ENCODE peak calls at places on chromosomes 5 and 9, in four cellular contexts. P, I, M and R are unnamed samples.

GRCh38 chr5:76831108-76831447 is 12.2 kb downstream of the F2RL1 start:
- DNase-seq in P (no peak), I (peak), M (no peak), R (no peak)

GRCh38 chr5:142697356-142697807 is 11.5 kb upstream of the FGF1 start:
- DNase-seq in P (peak), M (no peak), I (no peak), R (no peak)

GRCh38 chr5:8842906-8843590 is 702.8 kb downstream of the SEMA5A start:
- DNase-seq in I (peak), M (no peak), P (no peak), R (no peak)

GRCh38 chr5:5523066-5523505 is 100.6 kb downstream of the ICE1 start:
- DNase-seq in I (no peak), P (no peak), M (no peak), R (no peak)

GRCh38 chr5:172868924-172869565 is 35.0 kb downstream of the ERGIC1 start:
- DNase-seq in P (peak), I (peak), M (no peak), R (no peak)

GRCh38 chr5:103744159-103744558 is 181.6 kb upstream of the NUDT12 start:
- DNase-seq in I (peak), P (no peak), M (no peak), R (no peak)

GRCh38 chr9:37293664-37294524 is 128.6 kb upstream of the GRHPR start:
- DNase-seq in M (no peak), P (no peak), I (no peak), R (no peak)

GRCh38 chr9:124045076-124045829 is 33.7 kb downstream of the LHX2 start:
- DNase-seq in I (peak), M (no peak), P (peak), R (no peak)

GRCh38 chr5:91079037-91079436 is 304.1 kb downstream of the ARRDC3 start:
- DNase-seq in P (no peak), M (no peak), I (no peak), R (no peak)

GRCh38 chr9:109342878-109343277 is 22.0 kb upstream of the EPB41L4B start:
- DNase-seq in P (no peak), M (no peak), I (no peak), R (no peak)

GRCh38 chr5:148387325-148387724 is 3.6 kb downstream of the FBXO38 start:
- DNase-seq in I (no peak), M (no peak), P (no peak), R (no peak)

GRCh38 chr5:171521219-171521633 is 101.8 kb downstream of the FGF18 start:
- DNase-seq in P (peak), I (peak), M (no peak), R (no peak)